ENCODE peak calls at places on chromosomes 7 and 10, in five cellular contexts. X is endodermal cell, R is A673, J is neural progenitor cell, Y is adrenal gland. H is an unnamed sample.

GRCh38 chr7:112162161-112163020 is 43.8 kb downstream of the DOCK4 start:
- DNase-seq in X (peak; percentile 92), R (peak; percentile 82), J (peak; percentile 87), Y (peak; percentile 29), H (peak; percentile 31)

GRCh38 chr10:3273966-3274365 is 101.4 kb upstream of the PITRM1 start:
- DNase-seq in X (no peak), R (no peak), J (no peak), Y (no peak), H (no peak)

GRCh38 chr7:77461246-77461645 is 45.1 kb upstream of the GSAP start:
- DNase-seq in X (no peak), R (no peak), J (no peak), Y (no peak), H (no peak)

GRCh38 chr10:108421256-108421655 is 1256.8 kb upstream of the SORCS1 start:
- DNase-seq in X (no peak), R (peak; percentile 38), J (no peak), Y (no peak), H (peak; percentile 15)

GRCh38 chr7:132045481-132045980 is 489.1 kb upstream of the PODXL start:
- DNase-seq in X (no peak), R (peak; percentile 12), J (no peak), Y (peak; percentile 10), H (no peak)

GRCh38 chr7:5452470-5452899 is 28.9 kb upstream of the TNRC18 start:
- DNase-seq in X (peak; percentile 54), R (no peak), J (no peak), Y (no peak), H (no peak)

GRCh38 chr7:130814753-130815152 is 80.7 kb upstream of the KLF14 start:
- DNase-seq in X (no peak), R (peak; percentile 80), J (peak; percentile 51), Y (no peak), H (peak; percentile 41)

GRCh38 chr10:60281331-60281730 is 108.3 kb downstream of the ANK3 start:
- DNase-seq in X (no peak), R (no peak), J (no peak), Y (no peak), H (peak; percentile 41)

GRCh38 chr7:590731-591551 is 71.3 kb upstream of the PDGFA start:
- DNase-seq in X (no peak), R (no peak), J (no peak), Y (no peak), H (no peak)

GRCh38 chr7:82343-83155 is 109.8 kb upstream of the FAM20C start:
- DNase-seq in X (peak; percentile 85), R (no peak), J (peak; percentile 29), Y (no peak), H (no peak)

GRCh38 chr7:102439963-102440795 is 6.8 kb downstream of the ORAI2 start:
- DNase-seq in X (peak; percentile 87), R (no peak), J (peak; percentile 63), Y (peak; percentile 90), H (peak; percentile 77)

GRCh38 chr10:86254081-86254480 is 112.5 kb downstream of the GRID1 start:
- DNase-seq in X (no peak), R (no peak), J (no peak), Y (no peak), H (no peak)

GRCh38 chr10:58588673-58589265 is 76.1 kb downstream of the BICC1 start:
- DNase-seq in X (peak; percentile 90), R (no peak), J (peak; percentile 59), Y (no peak), H (peak; percentile 34)

GRCh38 chr10:74103560-74104248 is 46.9 kb downstream of the AP3M1 start:
- DNase-seq in X (no peak), R (peak; percentile 53), J (peak; percentile 34), Y (no peak), H (no peak)

GRCh38 chr7:127525866-127526456 is 59.4 kb downstream of the GCC1 start:
- DNase-seq in X (no peak), R (peak; percentile 14), J (peak; percentile 46), Y (no peak), H (no peak)

GRCh38 chr7:122262246-122262645 is 42.3 kb downstream of the FEZF1 start:
- DNase-seq in X (no peak), R (no peak), J (peak; percentile 20), Y (no peak), H (peak; percentile 22)

GRCh38 chr10:100489388-100489787 is 26.6 kb downstream of the WNT8B start:
- DNase-seq in X (no peak), R (no peak), J (no peak), Y (no peak), H (no peak)

GRCh38 chr7:155422599-155423336 is 35.2 kb upstream of the EN2 start:
- DNase-seq in X (no peak), R (no peak), J (no peak), Y (no peak), H (no peak)

GRCh38 chr7:92698237-92698841 is 108.1 kb upstream of the FAM133B start:
- DNase-seq in X (no peak), R (peak; percentile 48), J (peak; percentile 13), Y (peak; percentile 41), H (peak; percentile 82)

GRCh38 chr10:1715821-1716220 is 21.5 kb downstream of the ADARB2 start:
- DNase-seq in X (peak; percentile 80), R (peak; percentile 48), J (peak; percentile 75), Y (no peak), H (peak; percentile 29)

GRCh38 chr10:107031981-107032699 is 132.4 kb downstream of the SORCS1 start:
- DNase-seq in X (no peak), R (peak; percentile 41), J (no peak), Y (no peak), H (peak; percentile 1)

GRCh38 chr10:107034023-107034422 is 130.5 kb downstream of the SORCS1 start:
- DNase-seq in X (no peak), R (no peak), J (no peak), Y (no peak), H (no peak)

GRCh38 chr10:107032700-107033401 is 131.7 kb downstream of the SORCS1 start:
- DNase-seq in X (no peak), R (no peak), J (no peak), Y (no peak), H (no peak)

DNA sequence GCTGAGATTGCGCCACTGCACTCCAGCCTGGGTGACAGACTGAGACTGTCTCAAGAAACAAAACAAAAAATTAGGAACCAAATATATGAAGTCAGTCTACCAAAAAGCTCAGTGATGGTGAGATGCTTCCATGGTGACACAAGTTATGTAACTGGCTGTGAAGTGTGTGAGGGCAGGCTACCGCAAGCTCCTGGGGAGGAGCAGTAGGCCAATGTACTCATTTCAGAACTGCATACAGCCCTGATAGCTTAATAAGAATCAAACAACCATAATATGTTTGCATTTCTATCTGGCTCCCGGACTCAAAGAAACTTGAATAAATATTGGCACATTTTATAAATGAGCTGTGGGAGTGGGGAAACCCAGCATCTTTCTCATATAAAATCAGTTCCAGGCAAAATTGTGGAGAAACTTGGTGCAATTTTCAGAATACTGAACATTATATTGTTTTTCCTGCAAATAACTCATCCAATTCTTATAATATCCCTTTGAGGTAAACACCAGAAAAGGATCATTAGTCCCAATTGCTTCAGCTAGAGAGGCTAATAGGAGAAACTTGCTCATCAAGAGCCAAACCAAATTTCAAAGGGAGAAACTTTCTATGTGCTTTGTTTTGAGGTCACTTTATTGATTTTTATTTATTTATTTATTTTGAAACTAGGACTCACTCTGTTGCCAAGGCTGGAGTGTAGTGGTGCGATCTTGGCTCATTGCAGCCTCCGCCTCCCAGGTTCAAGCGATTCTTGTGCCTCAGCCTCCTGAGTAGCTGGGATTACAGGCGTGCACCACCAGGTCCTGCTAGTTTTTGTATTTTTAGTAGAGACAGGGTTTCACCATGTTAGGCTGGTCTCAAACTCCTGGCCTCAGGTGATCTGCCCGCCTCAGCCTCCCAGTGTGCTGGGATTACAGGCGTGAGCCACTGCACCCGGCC is 127.0 kb downstream of the SORCS1 start:
- DNase-seq in X (no peak), R (no peak), J (no peak), Y (no peak), H (no peak)
- H3K27me3 ChIP-seq in X (no peaks in the 10 kb centered on the region), R (no peaks in the 10 kb centered on the region), J (no peaks in the 10 kb centered on the region), Y (no peaks in the 10 kb centered on the region), H (no peaks in the 10 kb centered on the region)

GRCh38 chr10:96495544-96495943 is 18.2 kb downstream of the TLL2 start:
- DNase-seq in X (peak; percentile 25), R (no peak), J (no peak), Y (no peak), H (no peak)

GRCh38 chr10:96488161-96488935 is 25.4 kb downstream of the TLL2 start:
- DNase-seq in X (no peak), R (no peak), J (no peak), Y (no peak), H (no peak)

GRCh38 chr10:96493871-96494525 is 19.7 kb downstream of the TLL2 start:
- DNase-seq in X (peak; percentile 16), R (no peak), J (no peak), Y (no peak), H (no peak)

GRCh38 chr10:96493254-96493653 is 20.5 kb downstream of the TLL2 start:
- DNase-seq in X (peak; percentile 20), R (no peak), J (no peak), Y (no peak), H (no peak)

GRCh38 chr10:96491303-96491702 is 22.4 kb downstream of the TLL2 start:
- DNase-seq in X (no peak), R (no peak), J (no peak), Y (no peak), H (peak; percentile 49)
- TF ChIP-seq CTCF in X (peak; percentile 70), R (peak; percentile 20), J (peak; percentile 37), Y (no peak), H (peak; percentile 42)

DNA sequence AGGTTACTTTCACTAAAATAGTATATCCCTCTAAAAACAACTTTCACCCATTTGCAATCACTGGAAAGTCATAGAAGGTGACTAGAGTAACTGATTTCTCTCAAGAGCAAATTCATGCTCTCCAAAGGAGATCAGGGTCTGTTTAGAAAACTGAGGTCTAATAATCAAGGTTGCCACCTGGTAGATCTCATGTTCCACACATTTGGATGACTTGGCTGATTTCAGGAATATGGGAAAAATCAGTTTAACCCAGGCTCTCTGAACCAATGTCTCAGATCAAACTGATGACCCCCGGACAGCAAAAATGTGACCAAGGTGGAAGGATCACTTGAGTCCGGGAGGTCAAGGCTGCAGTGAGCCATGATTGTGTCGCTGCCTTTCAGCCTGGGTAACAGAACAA is 562.4 kb upstream of the C7orf33 start:
- DNase-seq in X (no peak), R (no peak), J (no peak), Y (no peak), H (no peak)
- H3K27me3 ChIP-seq in X (no peaks in the 10 kb centered on the region), R (no peaks in the 10 kb centered on the region), J (peaks cover 30% of the 10 kb centered on the region), Y (no peaks in the 10 kb centered on the region), H (no peaks in the 10 kb centered on the region)

GRCh38 chr7:151059362-151060112 is at the start of gene SLC4A2:
- DNase-seq in X (peak; percentile 86), R (peak; percentile 89), J (peak; percentile 76), Y (peak; percentile 85), H (no peak)
- TF ChIP-seq CTCF in X (peak; percentile 80), R (peak; percentile 58), J (peak; percentile 65), Y (peak; percentile 9), H (peak; percentile 50)

H was measured in bronchial epithelial cell.